ENCODE peak calls at places on chromosomes 3 and 15, in eight cellular contexts. P, G, A, Y, K, E, J and S are unnamed samples.

GRCh38 chr15:33309602-33310276 is 1.0 kb upstream of the RYR3 start:
- DNase-seq in P (no peak), G (no peak), A (no peak), Y (peak), K (peak), E (no peak), J (no peak), S (peak)

GRCh38 chr3:190314741-190315140 is 7.5 kb downstream of the CLDN1 start:
- DNase-seq in P (no peak), G (no peak), A (no peak), Y (no peak), K (no peak), E (no peak), J (no peak), S (no peak)

GRCh38 chr3:143808999-143809700 is 39.1 kb downstream of the SLC9A9 start:
- DNase-seq in P (no peak), G (no peak), A (no peak), Y (peak), K (no peak), E (no peak), J (no peak), S (no peak)

GRCh38 chr15:66750609-66751008 is 48.6 kb downstream of the SMAD6 start:
- DNase-seq in P (no peak), G (no peak), A (no peak), Y (no peak), K (no peak), E (no peak), J (no peak), S (peak)

GRCh38 chr3:9808345-9809037 is 1.6 kb upstream of the TTLL3 start:
- DNase-seq in P (no peak), G (peak), A (peak), Y (no peak), K (peak), E (no peak), J (no peak), S (no peak)

GRCh38 chr3:126401611-126402160 is 7.0 kb downstream of the CFAP100 start:
- DNase-seq in P (peak), G (no peak), A (no peak), Y (no peak), K (no peak), E (no peak), J (no peak), S (peak)

GRCh38 chr3:70854108-70854507 is 541.7 kb upstream of the MDFIC2 start:
- DNase-seq in P (no peak), G (no peak), A (no peak), Y (no peak), K (no peak), E (no peak), J (no peak), S (no peak)

GRCh38 chr15:60652870-60653269 is 173.9 kb upstream of the ICE2 start:
- DNase-seq in P (no peak), G (no peak), A (no peak), Y (no peak), K (no peak), E (no peak), J (no peak), S (no peak)

GRCh38 chr15:75842722-75843617 is at the start of gene UBE2Q2:
- DNase-seq in P (peak), G (peak), A (peak), Y (no peak), K (peak), E (peak), J (peak), S (peak)

GRCh38 chr3:23923786-23924185 is 6.9 kb downstream of the RPL15 start:
- DNase-seq in P (no peak), G (no peak), A (no peak), Y (no peak), K (peak), E (no peak), J (no peak), S (no peak)

GRCh38 chr15:63933522-63933921 is 99.8 kb upstream of the HERC1 start:
- DNase-seq in P (no peak), G (no peak), A (no peak), Y (no peak), K (peak), E (no peak), J (no peak), S (no peak)

GRCh38 chr15:98530570-98530969 is 117.8 kb upstream of the IGF1R start:
- DNase-seq in P (no peak), G (no peak), A (no peak), Y (no peak), K (no peak), E (no peak), J (no peak), S (no peak)

GRCh38 chr3:39005295-39005694 is 46.4 kb downstream of the SCN11A start:
- DNase-seq in P (no peak), G (no peak), A (no peak), Y (no peak), K (no peak), E (no peak), J (no peak), S (no peak)

GRCh38 chr15:69120732-69121131 is 39.7 kb upstream of the GLCE start:
- DNase-seq in P (no peak), G (no peak), A (no peak), Y (no peak), K (no peak), E (no peak), J (no peak), S (no peak)

GRCh38 chr3:48128779-48129178 is 59.4 kb downstream of the CDC25A start:
- DNase-seq in P (no peak), G (no peak), A (no peak), Y (no peak), K (no peak), E (no peak), J (no peak), S (no peak)

GRCh38 chr3:9976736-9977709 is 9.6 kb downstream of the EMC3 start:
- DNase-seq in P (peak), G (peak), A (peak), Y (peak), K (peak), E (peak), J (peak), S (peak)

GRCh38 chr3:77158701-77159100 is 118.8 kb downstream of the ROBO2 start:
- DNase-seq in P (no peak), G (no peak), A (no peak), Y (no peak), K (peak), E (no peak), J (no peak), S (no peak)

GRCh38 chr3:192577811-192578210 is 149.5 kb downstream of the FGF12 start:
- DNase-seq in P (no peak), G (no peak), A (no peak), Y (no peak), K (no peak), E (no peak), J (no peak), S (no peak)

GRCh38 chr15:25883860-25884259 is 20.7 kb upstream of the ATP10A start:
- DNase-seq in P (no peak), G (no peak), A (peak), Y (no peak), K (no peak), E (no peak), J (no peak), S (no peak)

GRCh38 chr3:31559872-31560534 is 27.3 kb downstream of the STT3B start:
- DNase-seq in P (no peak), G (no peak), A (no peak), Y (no peak), K (no peak), E (no peak), J (no peak), S (no peak)

GRCh38 chr3:51361746-51362145 is 23.3 kb upstream of the MANF start:
- DNase-seq in P (no peak), G (no peak), A (no peak), Y (no peak), K (no peak), E (no peak), J (no peak), S (no peak)

GRCh38 chr3:118938183-118938961 is 96.3 kb downstream of the IGSF11 start:
- DNase-seq in P (no peak), G (no peak), A (no peak), Y (no peak), K (peak), E (no peak), J (no peak), S (no peak)

GRCh38 chr3:136141296-136141785 is 54.8 kb downstream of the MSL2 start:
- DNase-seq in P (no peak), G (no peak), A (no peak), Y (no peak), K (no peak), E (no peak), J (no peak), S (no peak)

GRCh38 chr15:66472176-66472999 is 25.2 kb downstream of the SNAPC5 start:
- DNase-seq in P (no peak), G (peak), A (peak), Y (no peak), K (no peak), E (no peak), J (no peak), S (no peak)

GRCh38 chr3:147397155-147397888 is 9.0 kb downstream of the ZIC4 start:
- DNase-seq in P (no peak), G (no peak), A (no peak), Y (no peak), K (no peak), E (no peak), J (no peak), S (no peak)

GRCh38 chr3:87207500-87207899 is 19.6 kb upstream of the CHMP2B start:
- DNase-seq in P (no peak), G (no peak), A (no peak), Y (no peak), K (no peak), E (no peak), J (no peak), S (no peak)

GRCh38 chr3:42853739-42854302 is 21.9 kb downstream of the CYP8B1 start:
- DNase-seq in P (no peak), G (no peak), A (peak), Y (no peak), K (no peak), E (no peak), J (no peak), S (no peak)

GRCh38 chr3:12049675-12050074 is 45.5 kb downstream of the SYN2 start:
- DNase-seq in P (no peak), G (no peak), A (no peak), Y (no peak), K (peak), E (no peak), J (no peak), S (no peak)

GRCh38 chr15:47371939-47372338 is 345.4 kb upstream of the SEMA6D start:
- DNase-seq in P (no peak), G (no peak), A (no peak), Y (no peak), K (no peak), E (no peak), J (no peak), S (no peak)

GRCh38 chr15:42591238-42591936 is 16.0 kb downstream of the STARD9 start:
- DNase-seq in P (no peak), G (no peak), A (peak), Y (no peak), K (peak), E (no peak), J (no peak), S (no peak)

GRCh38 chr3:54951405-54951804 is 23.5 kb upstream of the LRTM1 start:
- DNase-seq in P (peak), G (peak), A (peak), Y (no peak), K (peak), E (peak), J (peak), S (peak)

GRCh38 chr15:43518073-43518761 is 809 bp downstream of the MAP1A start:
- DNase-seq in P (no peak), G (no peak), A (no peak), Y (no peak), K (peak), E (no peak), J (no peak), S (no peak)

GRCh38 chr3:32575451-32575850 is 4.8 kb upstream of the DYNC1LI1 start:
- DNase-seq in P (no peak), G (no peak), A (no peak), Y (no peak), K (no peak), E (no peak), J (no peak), S (no peak)

GRCh38 chr3:4335840-4336579 is 32.8 kb downstream of the SETMAR start:
- DNase-seq in P (no peak), G (no peak), A (no peak), Y (no peak), K (no peak), E (no peak), J (no peak), S (no peak)

GRCh38 chr3:171162986-171163723 is 136.6 kb upstream of the SLC2A2 start:
- DNase-seq in P (no peak), G (no peak), A (no peak), Y (no peak), K (peak), E (no peak), J (no peak), S (no peak)

DNA sequence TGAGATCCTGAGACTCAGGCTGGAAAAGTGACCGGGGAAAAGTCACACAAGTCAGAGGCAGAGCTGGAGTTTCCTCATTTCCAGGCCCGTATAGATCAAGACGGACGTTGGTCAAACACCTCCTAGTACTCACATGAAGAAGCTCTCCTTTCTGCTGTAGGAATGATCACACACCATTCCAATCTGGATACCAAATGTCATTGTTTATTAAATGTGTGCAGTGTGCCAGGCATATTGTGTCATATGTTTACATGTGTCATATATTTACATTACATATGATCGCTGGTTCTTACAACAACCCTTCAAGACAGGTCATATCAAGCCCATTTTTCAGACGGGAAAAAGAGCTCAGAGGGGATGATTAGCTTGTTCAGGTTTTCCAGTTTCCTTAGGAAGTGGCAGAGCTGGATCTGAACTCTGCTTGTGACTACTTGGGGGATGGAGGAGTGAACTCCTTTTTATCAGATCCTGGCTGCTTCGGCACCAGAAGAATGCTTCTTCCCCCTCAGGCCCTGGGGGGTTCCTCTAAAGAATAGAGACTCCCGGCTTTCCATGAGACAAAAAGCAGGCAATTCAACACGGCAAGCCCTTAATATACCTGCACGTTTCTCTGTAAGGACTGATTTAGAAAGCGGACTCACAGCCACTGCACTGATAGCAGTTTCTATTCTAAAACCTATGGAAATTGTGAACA is 41.9 kb downstream of the FAM43A start:
- DNase-seq in P (no peak), G (no peak), A (no peak), Y (no peak), K (no peak), E (no peak), J (no peak), S (no peak)
- TF ChIP-seq POLR2AphosphoS5 in P (no peak), G (no peak), A (no peak), Y (no peak), K (no peak), E (no peak), J (no peak), S (no peak)

GRCh38 chr3:186225603-186226002 is 116.7 kb upstream of the ETV5 start:
- DNase-seq in P (no peak), G (no peak), A (no peak), Y (no peak), K (no peak), E (peak), J (no peak), S (no peak)

GRCh38 chr3:186221733-186222378 is 113.0 kb upstream of the ETV5 start:
- DNase-seq in P (no peak), G (no peak), A (no peak), Y (no peak), K (no peak), E (no peak), J (no peak), S (no peak)

GRCh38 chr3:186220886-186221285 is 112.0 kb upstream of the ETV5 start:
- DNase-seq in P (no peak), G (no peak), A (no peak), Y (no peak), K (no peak), E (peak), J (no peak), S (no peak)

GRCh38 chr3:186224211-186224610 is 115.3 kb upstream of the ETV5 start:
- DNase-seq in P (no peak), G (no peak), A (no peak), Y (no peak), K (no peak), E (no peak), J (no peak), S (no peak)

DNA sequence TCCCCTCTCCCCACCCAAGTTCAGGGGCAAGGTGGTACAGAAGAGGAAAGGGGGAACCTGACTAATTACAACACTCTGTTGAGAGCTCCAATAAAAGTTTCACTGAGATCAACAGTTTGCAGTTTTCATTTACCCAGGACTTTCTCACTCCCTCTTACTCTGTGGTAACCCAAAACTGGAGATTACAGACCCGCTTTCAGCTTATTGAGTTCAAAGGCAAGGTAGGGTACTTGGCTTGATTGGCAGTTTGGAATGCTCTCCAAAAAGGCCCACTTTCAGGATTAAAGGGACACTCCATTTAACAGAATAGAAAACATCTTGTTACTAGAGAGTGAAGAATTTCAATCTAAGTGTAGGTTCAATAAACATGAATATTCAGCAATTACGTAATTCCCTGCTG is 117.6 kb upstream of the ETV5 start:
- DNase-seq in P (no peak), G (no peak), A (no peak), Y (no peak), K (no peak), E (no peak), J (no peak), S (no peak)
- TF ChIP-seq EP300 in P (no peak), G (no peak), A (no peak), Y (no peak), K (no peak), E (no peak), J (no peak), S (no peak)

GRCh38 chr3:64651791-64652241 is 36.0 kb downstream of the ADAMTS9 start:
- DNase-seq in P (no peak), G (no peak), A (no peak), Y (peak), K (no peak), E (no peak), J (no peak), S (no peak)
- TF ChIP-seq POLR2AphosphoS5 in P (no peak), G (no peak), A (no peak), Y (peak), K (no peak), E (no peak), J (no peak), S (no peak)

DNA sequence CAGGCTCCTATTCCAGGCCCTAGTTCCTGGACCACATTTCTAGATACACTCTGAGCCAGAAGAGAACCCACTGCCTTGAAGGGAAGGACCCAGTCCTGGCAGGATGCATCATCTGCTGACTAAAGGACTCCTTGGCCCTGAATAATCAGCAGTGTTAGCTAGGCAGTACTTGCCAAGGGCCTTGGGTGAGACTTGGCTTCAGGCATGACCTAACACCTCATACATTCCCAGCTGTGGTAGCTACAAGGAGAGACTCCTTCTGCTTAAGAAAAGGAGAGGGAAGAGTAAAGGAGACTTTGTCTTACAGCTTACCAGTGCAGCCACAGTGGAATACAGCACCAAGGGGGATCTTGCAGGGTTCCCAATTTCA is 26.4 kb downstream of the PEAK1 start:
- DNase-seq in P (no peak), G (no peak), A (no peak), Y (no peak), K (no peak), E (no peak), J (no peak), S (no peak)
- TF ChIP-seq EP300 in P (no peak), G (no peak), A (no peak), Y (no peak), K (no peak), E (no peak), J (no peak), S (no peak)

GRCh38 chr3:162274070-162274469 is 777.5 kb downstream of the OTOL1 start:
- DNase-seq in P (no peak), G (no peak), A (no peak), Y (no peak), K (no peak), E (no peak), J (no peak), S (no peak)

DNA sequence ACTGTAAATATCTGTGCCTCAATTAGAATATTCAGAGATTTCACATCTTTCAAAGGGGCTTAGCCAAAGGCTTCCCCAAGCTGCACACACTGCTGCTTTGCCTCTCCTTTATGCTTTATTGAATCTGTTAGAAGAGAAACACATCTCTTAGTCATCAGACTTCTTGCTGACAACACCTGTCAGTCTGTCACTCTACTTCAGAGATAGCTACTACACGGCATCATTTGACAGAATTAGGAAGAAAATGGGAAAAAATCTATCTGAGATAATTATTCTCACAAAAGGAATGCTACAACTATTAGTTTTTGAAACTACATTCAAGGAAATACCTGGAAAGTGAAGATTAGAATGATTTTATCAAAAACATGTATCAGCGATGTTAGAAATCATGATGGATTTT is 773.5 kb downstream of the OTOL1 start:
- DNase-seq in P (no peak), G (no peak), A (no peak), Y (no peak), K (no peak), E (no peak), J (no peak), S (no peak)
- TF ChIP-seq POLR2AphosphoS5 in P (no peak), G (no peak), A (no peak), Y (no peak), K (no peak), E (no peak), J (no peak), S (no peak)